ENCODE peak calls at places on chromosome 3, in nine cellular contexts. C is ovary, Y is hepatocyte, Z is RWPE1, Q is SK-N-SH, A is substantia nigra, R is neuronal stem cell, D is right cardiac atrium, B is tibial artery. U is an unnamed sample.

GRCh38 chr3:161474139-161474538 is 22.5 kb upstream of the OTOL1 start:
- DNase-seq in C (no peak), Y (no peak), Z (no peak), Q (no peak), A (no peak), R (no peak), D (no peak), B (no peak), U (no peak)

GRCh38 chr3:143596957-143597642 is 251.2 kb downstream of the SLC9A9 start:
- DNase-seq in C (no peak), Y (no peak), Z (no peak), Q (no peak), A (no peak), R (peak; percentile 12), D (no peak), B (no peak), U (no peak)

GRCh38 chr3:189132901-189133300 is 38.9 kb upstream of the TPRG1 start:
- DNase-seq in C (no peak), Y (no peak), Z (no peak), Q (no peak), A (no peak), R (no peak), D (no peak), B (no peak), U (no peak)

GRCh38 chr3:107496855-107497254 is 25.9 kb upstream of the BBX start:
- DNase-seq in C (no peak), Y (no peak), Z (no peak), Q (no peak), A (no peak), R (no peak), D (no peak), B (no peak), U (no peak)

GRCh38 chr3:147937341-147937740 is 528.2 kb downstream of the ZIC1 start:
- DNase-seq in C (no peak), Y (no peak), Z (no peak), Q (no peak), A (no peak), R (no peak), D (no peak), B (no peak), U (no peak)

GRCh38 chr3:119310052-119310451 is 15.9 kb downstream of the ARHGAP31 start:
- DNase-seq in C (no peak), Y (no peak), Z (no peak), Q (no peak), A (no peak), R (peak; percentile 50), D (no peak), B (no peak), U (peak; percentile 84)

GRCh38 chr3:177646749-177647148 is 449.5 kb upstream of the TBL1XR1 start:
- DNase-seq in C (no peak), Y (no peak), Z (no peak), Q (no peak), A (no peak), R (no peak), D (no peak), B (no peak), U (no peak)

GRCh38 chr3:38190481-38190881 is 25.1 kb downstream of the OXSR1 start:
- DNase-seq in C (no peak), Y (no peak), Z (no peak), Q (no peak), A (no peak), R (no peak), D (no peak), B (no peak), U (no peak)

GRCh38 chr3:5295191-5295690 is 107.7 kb downstream of the EDEM1 start:
- DNase-seq in C (no peak), Y (no peak), Z (no peak), Q (no peak), A (no peak), R (no peak), D (no peak), B (no peak), U (no peak)

GRCh38 chr3:115165701-115166100 is 18.6 kb upstream of the ZBTB20 start:
- DNase-seq in C (no peak), Y (no peak), Z (no peak), Q (no peak), A (no peak), R (no peak), D (no peak), B (no peak), U (no peak)

GRCh38 chr3:15159501-15160136 is 46.4 kb upstream of the CAPN7 start:
- DNase-seq in C (no peak), Y (no peak), Z (no peak), Q (no peak), A (no peak), R (no peak), D (no peak), B (no peak), U (no peak)

GRCh38 chr3:45124379-45124778 is 21.8 kb downstream of the CDCP1 start:
- DNase-seq in C (no peak), Y (no peak), Z (peak; percentile 50), Q (no peak), A (no peak), R (no peak), D (no peak), B (no peak), U (no peak)

GRCh38 chr3:127071597-127072001 is 88.7 kb downstream of the PLXNA1 start:
- DNase-seq in C (no peak), Y (no peak), Z (no peak), Q (no peak), A (no peak), R (no peak), D (peak; percentile 37), B (peak; percentile 60), U (no peak)

DNA sequence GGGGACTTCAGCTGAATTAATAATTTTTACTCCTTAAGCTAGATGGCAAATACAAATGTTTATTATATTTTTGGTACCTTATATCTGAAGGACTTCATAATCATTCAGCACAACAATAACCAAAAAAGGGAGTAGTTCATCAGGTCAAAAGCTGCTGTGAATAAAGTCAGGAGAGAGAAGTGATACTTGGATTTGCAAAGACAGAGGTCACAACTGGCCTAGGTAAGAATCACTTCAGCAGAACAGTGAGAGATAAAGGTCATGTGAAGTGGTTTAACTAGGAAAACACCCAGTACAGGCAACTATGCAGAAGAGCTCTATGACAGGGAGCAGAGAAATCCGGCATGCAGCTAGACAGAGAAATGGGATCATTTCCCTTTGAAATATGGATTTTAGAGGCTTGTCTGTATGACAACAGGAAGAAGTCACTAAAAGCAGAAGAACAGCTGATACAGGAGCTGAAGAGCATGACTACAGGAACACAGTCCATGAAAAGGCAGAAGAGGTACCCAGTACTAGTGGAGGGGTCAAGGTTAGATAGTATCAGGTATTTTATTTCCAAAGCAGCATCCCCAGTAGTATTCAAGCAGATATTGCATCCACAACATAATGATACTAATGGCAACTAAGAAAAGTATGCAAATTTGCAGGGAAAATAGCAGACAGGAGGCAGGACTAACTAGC is 25.7 kb downstream of the ZMAT3 start:
- DNase-seq in C (no peak), Y (no peak), Z (no peak), Q (no peak), A (no peak), R (no peak), D (no peak), B (no peak), U (no peak)
- H3K27ac ChIP-seq in C (no peak overlapping the region), Y (no peak overlapping the region), Z (no peak overlapping the region), Q (no peak overlapping the region), A (no peak overlapping the region), R (no peak overlapping the region), D (no peak overlapping the region), B (no peak overlapping the region), U (no peak overlapping the region)

GRCh38 chr3:186489507-186489906 is 54.7 kb downstream of the CRYGS start:
- DNase-seq in C (no peak), Y (no peak), Z (no peak), Q (no peak), A (no peak), R (no peak), D (no peak), B (no peak), U (no peak)

GRCh38 chr3:186496635-186497034 is 47.5 kb downstream of the CRYGS start:
- DNase-seq in C (no peak), Y (no peak), Z (no peak), Q (no peak), A (no peak), R (no peak), D (no peak), B (no peak), U (no peak)

GRCh38 chr3:186493507-186493906 is 50.7 kb downstream of the CRYGS start:
- DNase-seq in C (no peak), Y (no peak), Z (no peak), Q (no peak), A (no peak), R (no peak), D (no peak), B (no peak), U (peak; percentile 11)

GRCh38 chr3:186496016-186496415 is 48.2 kb downstream of the CRYGS start:
- DNase-seq in C (no peak), Y (no peak), Z (no peak), Q (no peak), A (no peak), R (no peak), D (no peak), B (no peak), U (no peak)

DNA sequence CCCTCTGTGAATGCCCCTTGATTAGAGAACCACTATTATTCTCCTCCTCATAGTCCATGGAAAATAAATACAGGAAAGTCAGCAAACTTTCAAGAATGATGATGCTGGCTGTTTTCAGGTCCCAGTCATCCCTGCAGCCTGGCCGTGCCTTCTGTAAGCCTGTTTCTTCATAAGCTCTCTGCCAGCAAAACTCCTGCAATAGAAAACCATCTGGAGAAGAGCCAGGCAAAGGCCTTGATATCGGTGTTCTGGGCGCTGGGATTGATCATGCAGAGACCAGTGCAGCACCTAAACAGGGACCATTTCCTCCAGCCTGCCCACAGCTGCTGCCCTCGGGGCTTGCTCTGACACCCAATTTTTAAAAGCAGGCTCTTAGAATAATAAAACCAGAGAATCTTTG is 51.6 kb downstream of the CRYGS start:
- DNase-seq in C (no peak), Y (peak; percentile 27), Z (no peak), Q (no peak), A (no peak), R (no peak), D (no peak), B (no peak), U (no peak)
- H3K27ac ChIP-seq in C (no peak overlapping the region), Y (no peak overlapping the region), Z (no peak overlapping the region), Q (no peak overlapping the region), A (no peak overlapping the region), R (no peak overlapping the region), D (no peak overlapping the region), B (peak overlapping the region; percentile 73), U (no peak overlapping the region)

GRCh38 chr3:53154731-53155320 is 6.2 kb upstream of the PRKCD start:
- DNase-seq in C (no peak), Y (no peak), Z (peak; percentile 35), Q (no peak), A (no peak), R (no peak), D (no peak), B (no peak), U (no peak)
- H3K27ac ChIP-seq in C (no peak overlapping the region), Y (no peak overlapping the region), Z (peak overlapping the region; percentile 69), Q (no peak overlapping the region), A (no peak overlapping the region), R (no peak overlapping the region), D (no peak overlapping the region), B (no peak overlapping the region), U (no peak overlapping the region)

DNA sequence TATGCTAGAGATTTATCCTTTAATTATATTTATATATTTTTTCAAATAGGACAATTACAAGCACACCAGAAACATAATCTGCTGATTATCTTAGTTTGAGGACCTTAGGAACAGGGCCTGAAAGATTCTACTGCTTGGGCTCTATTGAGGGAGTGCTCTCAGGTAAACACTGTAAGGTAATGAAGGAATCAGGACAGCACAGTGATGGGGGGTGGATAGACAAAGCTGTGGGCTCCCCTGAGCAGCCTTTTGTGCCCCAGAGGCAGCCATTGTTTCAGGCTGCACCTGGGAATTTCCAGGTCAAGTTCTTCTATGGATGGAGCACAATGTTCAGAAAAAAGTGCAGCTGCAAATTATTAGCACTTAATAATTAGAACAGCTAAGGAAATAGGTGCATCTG is 848.0 kb upstream of the CADM2 start:
- DNase-seq in C (no peak), Y (no peak), Z (no peak), Q (no peak), A (no peak), R (no peak), D (no peak), B (no peak), U (no peak)
- H3K27ac ChIP-seq in C (no peak overlapping the region), Y (no peak overlapping the region), Z (no peak overlapping the region), Q (no peak overlapping the region), A (no peak overlapping the region), R (no peak overlapping the region), D (no peak overlapping the region), B (no peak overlapping the region), U (no peak overlapping the region)